ENCODE peak calls at places on chromosomes 5 and 9, in seven cellular contexts. One of them, this sample, is unnamed.

GRCh38 chr9:123362856-123363255 is 6.9 kb downstream of the CRB2 start:
- DNase-seq in H9: no peak
- DNase-seq in mesendoderm: no peak
- DNase-seq in OCI-LY7: no peak
- DNase-seq in RWPE1: no peak
- DNase-seq in colonic mucosa: no peak
- DNase-seq in SK-N-MC: no peak
- DNase-seq in this sample: no peak

GRCh38 chr5:110221036-110221435 is 505.4 kb downstream of the TMEM232 start:
- DNase-seq in SK-N-MC: no peak
- DNase-seq in H9: no peak
- DNase-seq in RWPE1: no peak
- DNase-seq in OCI-LY7: no peak
- DNase-seq in colonic mucosa: no peak
- DNase-seq in mesendoderm: no peak
- DNase-seq in this sample: no peak

GRCh38 chr9:132185164-132186009 is 23.5 kb downstream of the NTNG2 start:
- DNase-seq in mesendoderm: peak
- DNase-seq in H9: peak
- DNase-seq in RWPE1: no peak
- DNase-seq in SK-N-MC: no peak
- DNase-seq in OCI-LY7: no peak
- DNase-seq in colonic mucosa: no peak
- DNase-seq in this sample: no peak

GRCh38 chr9:112380771-112381181 is 868 bp downstream of the HSDL2 start:
- DNase-seq in SK-N-MC: peak
- DNase-seq in RWPE1: no peak
- DNase-seq in OCI-LY7: peak
- DNase-seq in H9: no peak
- DNase-seq in mesendoderm: peak
- DNase-seq in colonic mucosa: no peak
- DNase-seq in this sample: no peak

GRCh38 chr5:137778772-137779564 is 24.8 kb upstream of the HNRNPA0 start:
- DNase-seq in RWPE1: peak
- DNase-seq in colonic mucosa: no peak
- DNase-seq in OCI-LY7: peak
- DNase-seq in SK-N-MC: peak
- DNase-seq in mesendoderm: peak
- DNase-seq in H9: no peak
- DNase-seq in this sample: no peak

GRCh38 chr9:16611969-16612368 is 258.5 kb downstream of the BNC2 start:
- DNase-seq in H9: no peak
- DNase-seq in RWPE1: no peak
- DNase-seq in OCI-LY7: no peak
- DNase-seq in SK-N-MC: no peak
- DNase-seq in colonic mucosa: no peak
- DNase-seq in mesendoderm: no peak
- DNase-seq in this sample: no peak

GRCh38 chr9:27192291-27192960 is 83.4 kb downstream of the TEK start:
- DNase-seq in mesendoderm: no peak
- DNase-seq in OCI-LY7: no peak
- DNase-seq in colonic mucosa: no peak
- DNase-seq in SK-N-MC: no peak
- DNase-seq in RWPE1: no peak
- DNase-seq in H9: no peak
- DNase-seq in this sample: no peak

GRCh38 chr5:90201923-90202322 is 207.6 kb downstream of the CETN3 start:
- DNase-seq in mesendoderm: no peak
- DNase-seq in SK-N-MC: no peak
- DNase-seq in RWPE1: peak
- DNase-seq in H9: no peak
- DNase-seq in OCI-LY7: no peak
- DNase-seq in colonic mucosa: no peak
- DNase-seq in this sample: no peak

GRCh38 chr5:169413416-169413815 is 112.5 kb upstream of the SLIT3 start:
- DNase-seq in mesendoderm: no peak
- DNase-seq in SK-N-MC: no peak
- DNase-seq in OCI-LY7: no peak
- DNase-seq in RWPE1: no peak
- DNase-seq in H9: no peak
- DNase-seq in colonic mucosa: no peak
- DNase-seq in this sample: no peak

GRCh38 chr5:55540024-55540423 is 5.3 kb upstream of the PLPP1 start:
- DNase-seq in H9: no peak
- DNase-seq in colonic mucosa: no peak
- DNase-seq in SK-N-MC: no peak
- DNase-seq in mesendoderm: no peak
- DNase-seq in RWPE1: no peak
- DNase-seq in OCI-LY7: no peak
- DNase-seq in this sample: no peak

GRCh38 chr5:34467436-34467835 is 188.7 kb upstream of the RAI14 start:
- DNase-seq in mesendoderm: no peak
- DNase-seq in colonic mucosa: no peak
- DNase-seq in H9: no peak
- DNase-seq in OCI-LY7: no peak
- DNase-seq in SK-N-MC: no peak
- DNase-seq in RWPE1: no peak
- DNase-seq in this sample: no peak

GRCh38 chr5:132057498-132058255 is 2.8 kb upstream of the IL3 start:
- DNase-seq in SK-N-MC: no peak
- DNase-seq in colonic mucosa: peak
- DNase-seq in H9: peak
- DNase-seq in RWPE1: no peak
- DNase-seq in OCI-LY7: no peak
- DNase-seq in mesendoderm: no peak
- DNase-seq in this sample: no peak

GRCh38 chr5:89246252-89246651 is 363.3 kb upstream of the MEF2C start:
- DNase-seq in SK-N-MC: no peak
- DNase-seq in colonic mucosa: no peak
- DNase-seq in H9: no peak
- DNase-seq in OCI-LY7: no peak
- DNase-seq in RWPE1: no peak
- DNase-seq in mesendoderm: no peak
- DNase-seq in this sample: no peak

GRCh38 chr9:135450956-135451355 is 28.6 kb upstream of the PPP1R26 start:
- DNase-seq in H9: no peak
- DNase-seq in OCI-LY7: no peak
- DNase-seq in RWPE1: no peak
- DNase-seq in SK-N-MC: no peak
- DNase-seq in mesendoderm: no peak
- DNase-seq in colonic mucosa: no peak
- DNase-seq in this sample: no peak

DNA sequence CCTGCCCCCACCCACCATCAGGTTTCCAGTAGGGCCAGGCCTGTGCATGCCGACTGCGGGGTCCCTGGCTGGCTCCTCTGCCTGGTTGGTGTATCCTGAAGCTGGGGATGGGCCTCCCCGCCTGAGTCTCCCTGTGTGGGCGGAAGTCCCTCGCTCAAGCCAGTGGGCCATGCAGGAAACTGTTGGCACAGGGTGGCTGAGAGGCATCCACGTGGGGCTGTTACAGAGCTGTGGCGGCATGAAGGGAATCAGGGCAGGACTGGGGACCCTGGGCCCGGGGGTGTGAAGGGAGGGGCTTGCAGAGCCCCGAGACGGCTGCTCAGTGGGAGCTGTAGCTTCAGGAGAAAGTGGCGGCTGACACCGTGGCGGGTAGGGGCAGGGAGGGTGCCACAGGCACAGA is 88.8 kb downstream of the RXRA start:
- DNase-seq in OCI-LY7: no peak
- DNase-seq in mesendoderm: no peak
- DNase-seq in SK-N-MC: no peak
- DNase-seq in H9: no peak
- DNase-seq in colonic mucosa: no peak
- DNase-seq in RWPE1: no peak
- DNase-seq in this sample: no peak
- H3K27ac ChIP-seq in OCI-LY7: no peak
- H3K27ac ChIP-seq in mesendoderm: no peak
- H3K27ac ChIP-seq in SK-N-MC: no peak
- H3K27ac ChIP-seq in H9: no peak
- H3K27ac ChIP-seq in colonic mucosa: no peak
- H3K27ac ChIP-seq in RWPE1: peak
- H3K27ac ChIP-seq in this sample: no peak

DNA sequence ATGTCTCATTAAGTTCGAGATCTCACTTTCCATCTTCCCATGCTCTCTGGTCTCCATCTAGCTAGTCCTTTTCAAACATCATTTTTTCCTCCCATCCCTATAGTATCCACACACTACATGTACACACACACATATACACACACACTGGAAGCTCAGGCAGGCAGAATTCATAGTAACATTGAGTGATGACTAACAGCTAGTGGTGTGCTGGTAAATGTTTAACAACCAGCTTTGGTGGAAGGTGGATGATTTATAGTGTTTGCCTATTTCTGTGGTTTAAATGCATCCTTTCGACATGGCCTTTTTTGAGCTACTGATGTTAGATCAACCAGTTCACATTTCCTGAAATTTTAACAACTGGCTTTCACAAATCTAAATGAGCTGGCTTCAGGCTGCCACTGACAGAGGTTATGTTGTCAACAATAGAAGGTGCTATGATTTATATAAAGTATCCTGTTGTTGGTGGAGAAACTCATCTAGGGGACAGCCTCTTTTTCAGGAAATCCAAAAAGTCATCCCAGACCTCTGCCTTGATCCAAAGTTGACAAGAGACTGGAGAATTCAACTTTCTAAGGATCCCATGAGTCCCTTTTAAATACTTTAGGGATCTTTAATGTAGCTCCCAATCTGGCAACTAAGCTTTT is 117.8 kb downstream of the CCDC192 start:
- DNase-seq in mesendoderm: no peak
- DNase-seq in SK-N-MC: no peak
- DNase-seq in OCI-LY7: no peak
- DNase-seq in colonic mucosa: peak
- DNase-seq in H9: no peak
- DNase-seq in RWPE1: no peak
- DNase-seq in this sample: no peak
- H3K27ac ChIP-seq in mesendoderm: no peak
- H3K27ac ChIP-seq in SK-N-MC: no peak
- H3K27ac ChIP-seq in OCI-LY7: no peak
- H3K27ac ChIP-seq in colonic mucosa: no peak
- H3K27ac ChIP-seq in H9: no peak
- H3K27ac ChIP-seq in RWPE1: no peak
- H3K27ac ChIP-seq in this sample: no peak

DNA sequence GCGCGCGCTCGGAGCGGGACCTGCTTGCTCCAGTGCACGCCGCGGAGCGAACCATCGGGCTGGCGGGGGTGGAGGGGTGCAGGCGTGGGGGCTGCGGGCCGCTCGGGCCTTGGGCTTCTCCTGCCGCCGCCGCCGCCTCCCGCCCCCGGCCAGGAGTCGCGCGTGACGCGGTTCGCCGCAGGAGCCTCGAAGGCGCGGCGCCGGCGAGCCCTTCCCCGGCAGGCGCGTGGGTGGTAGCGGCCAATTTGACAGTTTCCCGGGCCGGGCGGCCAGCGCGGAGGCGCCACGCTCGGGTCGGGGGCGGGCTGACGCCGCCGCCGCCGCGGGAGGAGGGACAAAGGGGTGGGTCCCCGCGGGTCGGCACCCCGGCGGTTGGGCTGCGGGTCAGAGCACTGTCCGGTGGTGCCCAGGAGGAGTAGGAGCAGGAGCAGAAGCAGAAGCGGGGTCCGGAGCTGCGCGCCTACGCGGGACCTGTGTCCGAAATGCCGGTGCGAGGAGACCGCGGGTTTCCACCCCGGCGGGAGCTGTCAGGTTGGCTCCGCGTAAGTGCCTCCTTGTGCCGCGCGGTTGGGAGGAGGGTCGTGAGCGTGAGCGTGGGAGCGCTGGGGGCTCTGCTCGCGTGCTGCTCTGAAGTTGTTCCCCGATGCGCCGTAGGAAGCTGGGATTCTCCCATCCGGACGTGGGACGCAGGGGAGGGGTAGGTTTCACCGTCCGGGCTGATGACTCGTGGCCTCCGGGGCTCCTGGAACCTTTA is at the start of gene TJP2:
- DNase-seq in H9: peak
- DNase-seq in SK-N-MC: no peak
- DNase-seq in RWPE1: peak
- DNase-seq in mesendoderm: peak
- DNase-seq in colonic mucosa: peak
- DNase-seq in OCI-LY7: peak
- DNase-seq in this sample: no peak
- H3K27ac ChIP-seq in H9: no peak
- H3K27ac ChIP-seq in SK-N-MC: no peak
- H3K27ac ChIP-seq in RWPE1: peak
- H3K27ac ChIP-seq in mesendoderm: no peak
- H3K27ac ChIP-seq in colonic mucosa: peak
- H3K27ac ChIP-seq in OCI-LY7: no peak
- H3K27ac ChIP-seq in this sample: no peak

GRCh38 chr9:37496020-37496419 is 10.3 kb downstream of the POLR1E start:
- DNase-seq in mesendoderm: no peak
- DNase-seq in RWPE1: no peak
- DNase-seq in colonic mucosa: no peak
- DNase-seq in OCI-LY7: no peak
- DNase-seq in H9: no peak
- DNase-seq in SK-N-MC: no peak
- DNase-seq in this sample: no peak
- H3K27ac ChIP-seq in mesendoderm: no peak
- H3K27ac ChIP-seq in RWPE1: peak
- H3K27ac ChIP-seq in colonic mucosa: no peak
- H3K27ac ChIP-seq in OCI-LY7: no peak
- H3K27ac ChIP-seq in H9: no peak
- H3K27ac ChIP-seq in SK-N-MC: no peak
- H3K27ac ChIP-seq in this sample: no peak

GRCh38 chr5:96871022-96871388 is 5.3 kb upstream of the ERAP2 start:
- DNase-seq in OCI-LY7: no peak
- DNase-seq in SK-N-MC: no peak
- DNase-seq in colonic mucosa: no peak
- DNase-seq in H9: no peak
- DNase-seq in mesendoderm: no peak
- DNase-seq in RWPE1: no peak
- DNase-seq in this sample: no peak

GRCh38 chr5:96868603-96869371 is 7.5 kb upstream of the ERAP2 start:
- DNase-seq in H9: no peak
- DNase-seq in mesendoderm: peak
- DNase-seq in RWPE1: peak
- DNase-seq in OCI-LY7: peak
- DNase-seq in SK-N-MC: no peak
- DNase-seq in colonic mucosa: no peak
- DNase-seq in this sample: peak

GRCh38 chr5:96870094-96871021 is 5.9 kb upstream of the ERAP2 start:
- DNase-seq in SK-N-MC: no peak
- DNase-seq in colonic mucosa: no peak
- DNase-seq in RWPE1: no peak
- DNase-seq in mesendoderm: no peak
- DNase-seq in OCI-LY7: peak
- DNase-seq in H9: no peak
- DNase-seq in this sample: no peak

GRCh38 chr5:96871686-96872085 is 4.6 kb upstream of the ERAP2 start:
- DNase-seq in OCI-LY7: no peak
- DNase-seq in colonic mucosa: no peak
- DNase-seq in SK-N-MC: no peak
- DNase-seq in H9: no peak
- DNase-seq in mesendoderm: no peak
- DNase-seq in RWPE1: no peak
- DNase-seq in this sample: no peak

DNA sequence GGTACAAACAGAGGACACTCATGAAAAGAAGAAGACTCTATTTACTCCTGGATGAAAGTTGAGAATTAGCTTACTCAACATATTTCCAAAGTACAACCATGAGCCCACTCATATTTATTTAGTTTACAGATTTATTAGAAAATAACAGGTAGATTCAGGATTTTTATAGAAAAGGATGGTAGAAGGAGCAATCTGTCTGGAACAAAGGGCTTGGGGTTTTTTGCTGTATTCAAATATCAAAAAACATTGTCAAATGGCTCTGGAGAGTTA is 7.0 kb upstream of the ERAP2 start:
- DNase-seq in OCI-LY7: no peak
- DNase-seq in colonic mucosa: no peak
- DNase-seq in RWPE1: no peak
- DNase-seq in SK-N-MC: no peak
- DNase-seq in H9: no peak
- DNase-seq in mesendoderm: no peak
- DNase-seq in this sample: no peak
- H3K27ac ChIP-seq in OCI-LY7: peak
- H3K27ac ChIP-seq in colonic mucosa: no peak
- H3K27ac ChIP-seq in RWPE1: no peak
- H3K27ac ChIP-seq in SK-N-MC: no peak
- H3K27ac ChIP-seq in H9: no peak
- H3K27ac ChIP-seq in mesendoderm: no peak
- H3K27ac ChIP-seq in this sample: no peak

This sample was measured in iPS DF 6.9.